ENCODE peak calls at places on chromosome 20, in ten cellular contexts. M, O, C, D, X, L, F, U, G and E are unnamed samples.

GRCh38 chr20:58458342-58459057 is 56.7 kb downstream of the APCDD1L start:
- DNase-seq in M (no peak), O (no peak), C (no peak), D (no peak), X (no peak), L (peak), F (no peak), U (no peak), G (no peak), E (no peak)

GRCh38 chr20:11687546-11688292 is 230.0 kb upstream of the BTBD3 start:
- DNase-seq in M (no peak), O (no peak), C (peak), D (no peak), X (no peak), L (no peak), F (no peak), U (no peak), G (no peak), E (no peak)

GRCh38 chr20:17888044-17888443 is 80.5 kb downstream of the SNX5 start:
- DNase-seq in M (peak), O (no peak), C (no peak), D (no peak), X (no peak), L (no peak), F (no peak), U (no peak), G (peak), E (no peak)

GRCh38 chr20:39588148-39588757 is 626.1 kb downstream of the DHX35 start:
- DNase-seq in M (no peak), O (no peak), C (peak), D (no peak), X (no peak), L (no peak), F (no peak), U (no peak), G (no peak), E (no peak)

GRCh38 chr20:20404546-20405092 is 36.7 kb downstream of the INSM1 start:
- DNase-seq in M (no peak), O (no peak), C (no peak), D (no peak), X (no peak), L (no peak), F (no peak), U (no peak), G (no peak), E (no peak)

GRCh38 chr20:35561268-35561667 is 19.4 kb downstream of the ERGIC3 start:
- DNase-seq in M (peak), O (no peak), C (peak), D (no peak), X (no peak), L (peak), F (peak), U (peak), G (no peak), E (peak)

GRCh38 chr20:3797592-3798404 is 1.7 kb downstream of the CDC25B start:
- DNase-seq in M (no peak), O (no peak), C (no peak), D (no peak), X (no peak), L (no peak), F (peak), U (no peak), G (no peak), E (no peak)

GRCh38 chr20:48928832-48929725 is 7.6 kb downstream of the ARFGEF2 start:
- DNase-seq in M (peak), O (no peak), C (no peak), D (peak), X (no peak), L (peak), F (no peak), U (peak), G (no peak), E (no peak)

GRCh38 chr20:20666359-20666758 is 46.1 kb downstream of the RALGAPA2 start:
- DNase-seq in M (no peak), O (no peak), C (peak), D (no peak), X (no peak), L (no peak), F (no peak), U (no peak), G (no peak), E (no peak)

GRCh38 chr20:34401741-34402455 is 38.8 kb downstream of the ITCH start:
- DNase-seq in M (no peak), O (peak), C (no peak), D (no peak), X (no peak), L (no peak), F (no peak), U (no peak), G (no peak), E (no peak)

GRCh38 chr20:62882426-62882825 is 20.8 kb upstream of the TCFL5 start:
- DNase-seq in M (no peak), O (no peak), C (no peak), D (no peak), X (no peak), L (no peak), F (no peak), U (no peak), G (no peak), E (no peak)

GRCh38 chr20:31822421-31823330 is 3.5 kb downstream of the MYLK2 start:
- DNase-seq in M (peak), O (peak), C (peak), D (peak), X (no peak), L (peak), F (peak), U (no peak), G (no peak), E (peak)

GRCh38 chr20:63158352-63158751 is 57.6 kb downstream of the YTHDF1 start:
- DNase-seq in M (no peak), O (no peak), C (no peak), D (no peak), X (no peak), L (no peak), F (no peak), U (no peak), G (no peak), E (no peak)

GRCh38 chr20:48096957-48097890 is 311.9 kb upstream of the SULF2 start:
- DNase-seq in M (no peak), O (no peak), C (no peak), D (no peak), X (no peak), L (no peak), F (peak), U (no peak), G (peak), E (no peak)

GRCh38 chr20:46807998-46808397 is 86.6 kb upstream of the EYA2 start:
- DNase-seq in M (no peak), O (no peak), C (no peak), D (no peak), X (no peak), L (no peak), F (no peak), U (no peak), G (no peak), E (no peak)

GRCh38 chr20:34084227-34084923 is 27.7 kb downstream of the EIF2S2 start:
- DNase-seq in M (no peak), O (no peak), C (peak), D (no peak), X (no peak), L (no peak), F (no peak), U (no peak), G (no peak), E (no peak)

GRCh38 chr20:45495438-45495985 is 19.9 kb downstream of the SPINT3 start:
- DNase-seq in M (no peak), O (no peak), C (no peak), D (no peak), X (no peak), L (no peak), F (no peak), U (no peak), G (no peak), E (no peak)

GRCh38 chr20:43988451-43988850 is 73.8 kb downstream of the TOX2 start:
- DNase-seq in M (no peak), O (no peak), C (no peak), D (no peak), X (no peak), L (no peak), F (no peak), U (no peak), G (no peak), E (no peak)

GRCh38 chr20:61812771-61813485 is 252.8 kb downstream of the TAF4 start:
- DNase-seq in M (no peak), O (no peak), C (no peak), D (peak), X (no peak), L (no peak), F (no peak), U (no peak), G (no peak), E (no peak)

GRCh38 chr20:8903655-8904605 is 165.0 kb upstream of the PLCB4 start:
- DNase-seq in M (peak), O (no peak), C (no peak), D (no peak), X (no peak), L (no peak), F (no peak), U (no peak), G (no peak), E (no peak)

GRCh38 chr20:32152421-32153155 is 43.1 kb downstream of the TM9SF4 start:
- DNase-seq in M (no peak), O (no peak), C (no peak), D (no peak), X (no peak), L (no peak), F (no peak), U (no peak), G (no peak), E (no peak)

GRCh38 chr20:60254901-60255411 is 296.7 kb downstream of the CDH26 start:
- DNase-seq in M (peak), O (no peak), C (peak), D (no peak), X (no peak), L (peak), F (no peak), U (no peak), G (no peak), E (no peak)

GRCh38 chr20:24718277-24718676 is 230.8 kb upstream of the CST7 start:
- DNase-seq in M (no peak), O (no peak), C (no peak), D (no peak), X (no peak), L (no peak), F (no peak), U (no peak), G (no peak), E (no peak)

GRCh38 chr20:33781133-33781532 is 30.0 kb upstream of the CHMP4B start:
- DNase-seq in M (no peak), O (no peak), C (no peak), D (no peak), X (no peak), L (no peak), F (no peak), U (no peak), G (no peak), E (no peak)

GRCh38 chr20:23116301-23117089 is 30.4 kb upstream of the CD93 start:
- DNase-seq in M (peak), O (no peak), C (no peak), D (no peak), X (no peak), L (no peak), F (peak), U (no peak), G (no peak), E (no peak)

GRCh38 chr20:30376767-30377658 is 880.5 kb upstream of the DEFB115 start:
- DNase-seq in M (peak), O (peak), C (peak), D (peak), X (peak), L (peak), F (peak), U (peak), G (peak), E (peak)

GRCh38 chr20:517221-517620 is 26.4 kb downstream of the CSNK2A1 start:
- DNase-seq in M (no peak), O (no peak), C (no peak), D (no peak), X (no peak), L (no peak), F (no peak), U (no peak), G (no peak), E (no peak)

GRCh38 chr20:35972445-35972844 is 4.1 kb downstream of the CNBD2 start:
- DNase-seq in M (peak), O (no peak), C (no peak), D (no peak), X (no peak), L (peak), F (no peak), U (peak), G (no peak), E (no peak)

GRCh38 chr20:48165401-48165685 is 380.1 kb upstream of the SULF2 start:
- DNase-seq in M (no peak), O (no peak), C (no peak), D (no peak), X (no peak), L (no peak), F (no peak), U (no peak), G (no peak), E (no peak)

GRCh38 chr20:46014517-46015396 is 6.0 kb downstream of the MMP9 start:
- DNase-seq in M (no peak), O (no peak), C (no peak), D (no peak), X (no peak), L (no peak), F (no peak), U (no peak), G (no peak), E (no peak)

GRCh38 chr20:37525810-37526209 is 1.9 kb downstream of the BLCAP start:
- DNase-seq in M (peak), O (no peak), C (no peak), D (no peak), X (no peak), L (no peak), F (no peak), U (no peak), G (no peak), E (no peak)

GRCh38 chr20:17618673-17619013 is 48.8 kb downstream of the DSTN start:
- DNase-seq in M (no peak), O (no peak), C (no peak), D (no peak), X (no peak), L (no peak), F (no peak), U (no peak), G (no peak), E (no peak)